ENCODE peak calls at places on chromosomes 12 and 14, in eight cellular contexts. F is PC-3; K is CD4-positive, alpha-beta T cell; J is CD8-positive, alpha-beta memory T cell; Z is tibial nerve; G is prostate gland; A is GM23248; V is CD4-positive, alpha-beta memory T cell. Q is an unnamed sample. For H3K27me3 and H3K9me3, the result is how much of the 10 kb centered on the place peaks cover.

GRCh38 chr14:92610849-92611271 is 97.3 kb downstream of the RIN3 start:
- DNase-seq in G (no peak), A (no peak), F (peak), K (no peak), J (no peak), Z (no peak), V (no peak), Q (no peak)

GRCh38 chr12:38162708-38163441 is 153.7 kb upstream of the ALG10B start:
- DNase-seq in J (no peak), G (no peak), K (no peak), A (no peak), F (no peak), V (no peak), Z (no peak), Q (no peak)

GRCh38 chr14:90193925-90194324 is 62.4 kb upstream of the PSMC1 start:
- DNase-seq in A (no peak), G (no peak), Z (no peak), J (no peak), V (no peak), F (no peak), K (no peak), Q (no peak)

GRCh38 chr12:95978351-95978750 is 17.8 kb downstream of the HAL start:
- DNase-seq in F (no peak), K (no peak), G (no peak), V (no peak), J (no peak), A (no peak), Z (no peak), Q (peak)

GRCh38 chr12:32087301-32087700 is 19.3 kb upstream of the BICD1 start:
- DNase-seq in J (no peak), Z (no peak), K (no peak), G (no peak), A (no peak), V (no peak), F (no peak), Q (no peak)

GRCh38 chr12:92769124-92769901 is 66.5 kb downstream of the PLEKHG7 start:
- DNase-seq in G (no peak), V (no peak), Z (no peak), A (no peak), K (no peak), F (no peak), J (no peak), Q (no peak)

GRCh38 chr12:113002155-113002554 is 23.8 kb downstream of the OAS2 start:
- DNase-seq in F (no peak), G (no peak), J (no peak), V (no peak), K (no peak), Z (no peak), A (no peak), Q (no peak)

GRCh38 chr12:87157791-87158190 is 871.4 kb downstream of the C12orf50 start:
- DNase-seq in G (no peak), F (peak), J (no peak), A (peak), Z (no peak), K (no peak), V (no peak), Q (no peak)

GRCh38 chr12:319116-319515 is 56.5 kb upstream of the SLC6A13 start:
- DNase-seq in K (no peak), A (no peak), Z (no peak), J (no peak), F (no peak), G (no peak), V (no peak), Q (no peak)

GRCh38 chr12:86264451-86265328 is 8.5 kb upstream of the MGAT4C start:
- DNase-seq in Z (no peak), A (no peak), F (peak), V (no peak), G (peak), K (no peak), J (peak), Q (no peak)

GRCh38 chr14:32417956-32418552 is 89.0 kb downstream of the AKAP6 start:
- DNase-seq in V (no peak), A (peak), J (no peak), F (peak), Z (peak), G (peak), K (no peak), Q (no peak)

GRCh38 chr12:186006-186625 is 27.8 kb downstream of the SLC6A12 start:
- DNase-seq in K (no peak), V (no peak), Z (no peak), F (no peak), A (no peak), J (no peak), G (no peak), Q (no peak)

GRCh38 chr12:53974084-53975018 is at the start of gene HOTAIR:
- DNase-seq in V (no peak), J (no peak), G (no peak), A (peak), Z (no peak), F (peak), K (no peak), Q (no peak)

GRCh38 chr12:117433878-117434277 is 72.5 kb upstream of the NOS1 start:
- DNase-seq in J (no peak), G (no peak), K (no peak), Z (no peak), F (no peak), A (no peak), V (no peak), Q (no peak)
- H3K27me3 ChIP-seq in J (under half), G (under half), K (under half), Z (under half), F (under half), A (under half), V (under half), Q (under half)

GRCh38 chr14:80809663-80810062 is 131.9 kb downstream of the CEP128 start:
- DNase-seq in G (no peak), K (no peak), A (no peak), V (no peak), F (no peak), Z (no peak), J (no peak), Q (no peak)

GRCh38 chr14:80805136-80805535 is 136.4 kb downstream of the CEP128 start:
- DNase-seq in Z (no peak), K (no peak), J (no peak), G (no peak), F (peak), V (no peak), A (peak), Q (no peak)
- H3K27ac ChIP-seq in Z (no peak), K (no peak), J (no peak), G (no peak), F (no peak), V (no peak), A (no peak), Q (no peak)

DNA sequence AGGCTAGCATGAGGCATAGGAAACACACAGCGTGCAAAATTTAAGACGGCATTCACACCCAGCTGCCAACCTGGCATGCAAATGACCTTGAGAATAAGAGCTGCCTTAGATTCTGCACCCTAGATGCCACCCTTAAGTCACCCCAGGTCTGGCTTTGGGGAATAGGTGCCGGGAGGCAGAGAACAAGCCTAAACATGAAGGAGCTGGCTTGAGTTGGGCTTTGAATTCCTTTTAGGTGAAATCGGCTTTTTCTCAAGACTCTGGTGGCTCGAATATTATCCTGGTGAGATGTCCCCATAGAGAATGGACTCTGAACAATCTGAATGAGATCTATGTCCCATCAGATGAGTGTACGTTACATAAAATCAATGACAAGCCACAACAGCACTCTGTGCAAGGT is 1090.5 kb downstream of the VRK1 start:
- DNase-seq in Z (no peak), J (no peak), F (no peak), V (no peak), K (no peak), G (no peak), A (no peak), Q (no peak)
- H3K9me3 ChIP-seq in Z (under half), J (under half), F (under half), V (under half), K (under half), G (under half), A (under half), Q (under half)

DNA sequence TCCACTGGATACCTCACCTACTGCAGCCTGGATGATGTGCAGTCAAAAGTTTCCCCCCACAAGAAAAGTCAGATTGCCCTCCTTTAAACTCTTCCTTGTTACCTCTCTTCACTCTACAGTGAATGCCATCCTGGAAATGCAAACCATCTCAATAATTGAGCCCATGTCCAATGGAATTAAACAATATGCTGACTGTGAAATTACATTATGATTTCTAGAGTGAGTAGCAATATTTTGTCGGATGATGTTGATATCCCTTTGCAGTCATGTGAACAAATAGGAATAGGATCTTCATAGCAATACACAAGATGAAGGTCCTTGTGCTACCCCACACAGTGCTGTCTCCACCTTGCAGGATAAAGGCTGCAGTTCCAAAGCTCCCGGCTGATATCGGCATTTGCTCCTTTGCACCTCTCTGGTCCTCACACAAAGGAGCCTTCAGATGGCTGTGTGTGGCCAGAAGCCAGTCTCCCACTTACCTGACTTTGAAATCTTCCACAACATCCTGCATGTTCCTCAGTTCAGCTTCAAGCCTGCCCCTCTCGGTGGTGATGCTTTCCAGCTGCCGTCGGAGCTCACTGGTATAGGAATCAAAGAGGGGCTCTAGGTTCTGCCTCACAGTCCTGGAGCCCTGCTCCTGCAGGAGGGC is 1.5 kb downstream of the KRT75 start:
- DNase-seq in V (no peak), A (no peak), G (no peak), Z (no peak), K (no peak), J (no peak), F (no peak), Q (no peak)
- H3K27me3 ChIP-seq in V (under half), A (under half), G (under half), Z (under half), K (under half), J (under half), F (under half), Q (under half)

GRCh38 chr12:105104762-105105161 is 2.8 kb upstream of the WASHC4 start:
- DNase-seq in F (no peak), K (no peak), Z (no peak), J (no peak), A (no peak), V (no peak), G (no peak), Q (no peak)

GRCh38 chr12:105109465-105110212 is 2.1 kb downstream of the WASHC4 start:
- DNase-seq in J (no peak), F (peak), G (no peak), A (peak), Z (no peak), V (no peak), K (no peak), Q (no peak)

GRCh38 chr12:105106621-105107020 is 910 bp upstream of the WASHC4 start:
- DNase-seq in J (no peak), Z (no peak), V (no peak), G (no peak), K (no peak), F (peak), A (no peak), Q (no peak)

GRCh38 chr12:105107497-105108371 is at the start of gene WASHC4:
- DNase-seq in A (peak), Z (peak), G (peak), J (peak), V (peak), F (peak), K (peak), Q (peak)

DNA sequence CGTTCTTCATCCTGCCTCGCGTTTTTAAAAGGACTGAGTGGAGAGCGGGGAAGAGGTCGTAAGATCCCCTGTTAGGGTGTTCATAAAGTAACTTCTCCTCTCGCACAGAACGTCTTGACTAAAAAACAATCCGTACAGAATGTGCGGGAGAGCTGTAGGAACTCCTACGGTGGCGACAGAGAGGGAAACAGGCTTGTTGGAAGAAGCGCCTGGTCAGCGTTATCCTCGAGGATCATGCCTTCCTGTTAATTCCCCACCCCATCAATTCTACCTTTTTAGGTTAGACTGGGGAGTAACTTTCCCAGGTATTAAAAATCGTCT is 395 bp upstream of the WASHC4 start:
- DNase-seq in Z (no peak), J (no peak), A (peak), G (no peak), V (no peak), K (no peak), F (no peak), Q (no peak)
- H3K27ac ChIP-seq in Z (peak), J (peak), A (peak), G (peak), V (peak), K (no peak), F (peak), Q (peak)

DNA sequence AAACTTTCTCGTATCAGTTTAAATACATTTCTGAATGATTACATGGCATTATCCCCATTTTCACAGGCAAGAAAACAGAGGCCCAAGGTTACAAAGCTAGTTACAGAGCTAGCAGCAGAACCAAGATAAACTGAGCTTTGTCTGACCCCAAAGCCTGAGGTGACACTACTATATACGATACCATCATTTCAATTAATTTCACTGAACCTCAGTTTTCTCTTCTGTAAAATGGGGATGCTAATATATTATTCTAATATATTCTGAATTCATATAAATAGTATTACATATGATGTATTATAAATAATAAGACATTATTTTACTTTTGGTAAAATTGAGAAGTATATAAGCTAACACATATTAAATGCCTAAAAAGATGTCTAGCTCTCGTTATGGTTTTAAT is 143.3 kb downstream of the NRXN3 start:
- DNase-seq in J (no peak), Z (no peak), G (no peak), F (no peak), V (no peak), K (no peak), A (no peak), Q (no peak)
- H3K9me3 ChIP-seq in J (under half), Z (under half), G (under half), F (under half), V (under half), K (under half), A (under half), Q (under half)

GRCh38 chr12:47975036-47975620 is 11.7 kb downstream of the TMEM106C start:
- DNase-seq in Z (no peak), J (no peak), F (no peak), G (no peak), K (no peak), A (no peak), V (no peak), Q (no peak)
- H3K27me3 ChIP-seq in Z (under half), J (under half), F (under half), G (under half), K (under half), A (under half), V (under half), Q (under half)

GRCh38 chr12:124450376-124450750 is 117.0 kb downstream of the NCOR2 start:
- DNase-seq in K (no peak), Z (no peak), J (no peak), A (no peak), G (no peak), V (no peak), F (no peak), Q (no peak)

GRCh38 chr12:124451016-124451415 is 116.4 kb downstream of the NCOR2 start:
- DNase-seq in Z (no peak), V (no peak), F (no peak), A (no peak), G (no peak), J (no peak), K (no peak), Q (no peak)

GRCh38 chr12:124449623-124450375 is 117.6 kb downstream of the NCOR2 start:
- DNase-seq in J (no peak), V (no peak), K (no peak), G (no peak), Z (no peak), F (no peak), A (no peak), Q (no peak)

GRCh38 chr12:124448241-124448954 is 119.0 kb downstream of the NCOR2 start:
- DNase-seq in K (no peak), V (no peak), A (no peak), F (no peak), J (no peak), G (no peak), Z (no peak), Q (no peak)

GRCh38 chr12:124448955-124449622 is 118.3 kb downstream of the NCOR2 start:
- DNase-seq in F (no peak), A (no peak), J (no peak), Z (no peak), K (no peak), V (no peak), G (no peak), Q (no peak)
- H3K27ac ChIP-seq in F (no peak), A (no peak), J (no peak), Z (peak), K (no peak), V (no peak), G (no peak), Q (no peak)

Q was measured in right atrium auricular region.